ENCODE peak calls at places on chromosome 1, in seven cellular contexts. J is neuronal stem cell, O is lower leg skin, T is IMR-90, B is cardiac fibroblast, Y is cardiac muscle cell, L is HCT116. H is an unnamed sample.

GRCh38 chr1:15249032-15249601 is 2.1 kb downstream of the FHAD1 start:
- DNase-seq in J (no peak), L (no peak), B (no peak), O (no peak), T (peak), Y (peak), H (no peak)

GRCh38 chr1:225343618-225344017 is 84.2 kb downstream of the LBR start:
- DNase-seq in T (peak), J (no peak), O (no peak), Y (peak), B (peak), L (peak), H (no peak)

GRCh38 chr1:20587639-20588017 is 1.3 kb upstream of the CDA start:
- DNase-seq in O (peak), J (no peak), Y (no peak), B (no peak), T (peak), L (no peak), H (no peak)

GRCh38 chr1:45989249-45989648 is 143.2 kb downstream of the PIK3R3 start:
- DNase-seq in O (no peak), B (no peak), Y (no peak), L (no peak), T (no peak), J (no peak), H (no peak)

GRCh38 chr1:111110197-111110899 is 29.5 kb downstream of the DRAM2 start:
- DNase-seq in T (peak), O (no peak), J (no peak), L (no peak), Y (peak), B (peak), H (no peak)

GRCh38 chr1:56524263-56524662 is 55.1 kb downstream of the PLPP3 start:
- DNase-seq in B (no peak), J (no peak), Y (no peak), L (no peak), O (no peak), T (no peak), H (no peak)

GRCh38 chr1:241229216-241229615 is 127.8 kb downstream of the RGS7 start:
- DNase-seq in T (no peak), O (no peak), J (no peak), B (no peak), L (no peak), Y (no peak), H (no peak)

GRCh38 chr1:223299553-223299952 is 64.4 kb downstream of the SUSD4 start:
- DNase-seq in B (no peak), T (no peak), L (no peak), Y (no peak), O (no peak), J (no peak), H (no peak)

GRCh38 chr1:171290611-171291010 is 23.4 kb upstream of the FMO4 start:
- DNase-seq in L (no peak), T (no peak), Y (no peak), B (no peak), O (no peak), J (no peak), H (no peak)

GRCh38 chr1:212782422-212783154 is 9.0 kb downstream of the NSL1 start:
- DNase-seq in B (peak), T (peak), J (no peak), Y (peak), O (no peak), L (no peak), H (no peak)

GRCh38 chr1:31238986-31239613 is 587 bp downstream of the NKAIN1 start:
- DNase-seq in B (no peak), T (no peak), L (no peak), O (no peak), J (peak), Y (no peak), H (no peak)

GRCh38 chr1:119626146-119626545 is 21.9 kb downstream of the ZNF697 start:
- DNase-seq in Y (no peak), J (no peak), B (no peak), T (no peak), O (no peak), L (no peak), H (no peak)

GRCh38 chr1:52140633-52141512 is 1.0 kb upstream of the ZFYVE9 start:
- DNase-seq in T (no peak), L (no peak), O (no peak), J (no peak), B (no peak), Y (peak), H (peak)
- H3K4me3 ChIP-seq in T (no peak), L (peak), O (no peak), J (no peak), B (no peak), Y (peak), H (peak)

GRCh38 chr1:107949467-107950253 is 15.3 kb downstream of the VAV3 start:
- DNase-seq in B (no peak), Y (no peak), T (no peak), O (no peak), L (no peak), J (no peak), H (no peak)
- H3K4me3 ChIP-seq in B (no peak), Y (no peak), T (no peak), O (no peak), L (no peak), J (no peak), H (no peak)

DNA sequence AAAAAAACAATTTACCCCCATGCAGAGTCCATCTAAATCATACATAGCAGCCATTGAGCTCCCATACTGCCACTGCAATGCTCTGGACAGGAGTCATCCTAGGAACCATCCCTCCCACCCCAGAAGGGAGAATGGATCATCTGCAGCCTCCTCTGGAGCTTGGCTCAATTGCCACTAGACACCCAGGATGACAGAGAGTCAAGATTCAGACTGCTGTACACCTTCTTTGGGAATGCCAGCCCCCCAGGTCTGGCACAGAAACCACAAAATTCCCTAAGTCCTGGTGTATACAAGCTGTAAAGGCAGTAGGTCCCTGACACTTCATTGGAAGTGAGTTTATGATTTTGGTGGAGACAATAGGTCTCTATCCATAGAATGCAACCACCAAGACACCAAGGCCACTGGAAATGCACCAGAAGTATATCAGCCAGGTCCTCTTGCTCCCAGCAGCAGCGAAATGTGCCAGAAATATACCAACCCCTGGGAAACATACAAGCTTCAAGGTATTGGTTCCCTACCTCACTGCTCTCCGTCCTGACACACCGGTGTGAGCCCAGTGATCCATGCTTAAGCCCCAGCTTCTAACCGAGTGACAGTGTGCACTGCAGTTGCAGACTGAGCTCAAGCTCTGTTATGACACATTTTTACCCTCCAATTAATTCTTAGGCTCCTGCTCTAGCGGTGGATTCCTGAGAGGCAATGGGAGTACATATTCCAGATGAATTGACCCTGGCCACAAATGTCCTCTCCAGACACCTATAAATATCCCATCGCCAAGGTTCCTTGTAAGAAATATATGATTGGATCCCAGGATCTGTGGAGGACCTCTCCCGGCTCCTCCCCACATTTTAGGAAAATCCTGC is 4.4 kb downstream of the TAL1 start:
- DNase-seq in J (no peak), Y (no peak), B (no peak), O (no peak), L (no peak), T (no peak), H (no peak)
- H3K4me3 ChIP-seq in J (no peak), Y (no peak), B (no peak), O (no peak), L (no peak), T (no peak), H (no peak)

DNA sequence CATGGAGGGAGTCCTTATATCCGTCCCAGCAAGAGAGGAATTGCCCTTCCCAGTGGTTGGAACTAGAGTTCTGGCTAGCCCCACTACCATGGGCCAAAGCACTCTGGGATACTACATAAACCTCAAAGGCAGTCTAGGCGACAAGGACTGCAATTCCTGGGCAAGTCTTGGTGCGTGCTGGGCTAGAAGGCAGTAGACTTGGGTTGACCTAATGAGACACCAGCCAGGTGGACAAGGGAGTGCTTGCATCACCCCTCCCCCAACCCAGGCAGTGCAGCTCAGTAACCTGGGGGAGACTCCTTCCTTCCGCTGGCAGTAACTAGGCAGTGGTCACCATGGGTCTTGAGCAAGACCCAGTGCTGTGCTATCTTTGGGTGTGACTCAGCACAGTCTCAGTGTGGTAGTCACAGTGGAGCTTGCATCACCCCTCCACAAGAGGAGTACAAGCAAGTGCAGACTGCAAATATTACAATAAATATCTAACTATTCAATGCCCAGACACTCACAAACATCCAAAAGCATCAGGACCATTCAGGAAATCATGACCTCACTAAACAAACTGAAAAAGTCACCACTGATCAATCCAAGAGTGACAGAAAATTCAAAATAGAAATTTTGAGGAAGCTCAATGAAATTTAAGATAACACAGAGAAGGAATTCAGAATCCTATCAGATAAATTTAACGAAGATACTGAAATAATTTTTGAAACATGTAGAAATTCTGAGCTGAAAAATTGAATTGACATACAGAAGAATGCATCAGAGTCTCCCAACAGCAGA is 84.7 kb upstream of the LYPLAL1 start:
- DNase-seq in B (peak), L (peak), T (peak), J (no peak), O (peak), Y (peak), H (no peak)
- H3K4me3 ChIP-seq in B (no peak), L (no peak), T (no peak), J (no peak), O (no peak), Y (no peak), H (no peak)

DNA sequence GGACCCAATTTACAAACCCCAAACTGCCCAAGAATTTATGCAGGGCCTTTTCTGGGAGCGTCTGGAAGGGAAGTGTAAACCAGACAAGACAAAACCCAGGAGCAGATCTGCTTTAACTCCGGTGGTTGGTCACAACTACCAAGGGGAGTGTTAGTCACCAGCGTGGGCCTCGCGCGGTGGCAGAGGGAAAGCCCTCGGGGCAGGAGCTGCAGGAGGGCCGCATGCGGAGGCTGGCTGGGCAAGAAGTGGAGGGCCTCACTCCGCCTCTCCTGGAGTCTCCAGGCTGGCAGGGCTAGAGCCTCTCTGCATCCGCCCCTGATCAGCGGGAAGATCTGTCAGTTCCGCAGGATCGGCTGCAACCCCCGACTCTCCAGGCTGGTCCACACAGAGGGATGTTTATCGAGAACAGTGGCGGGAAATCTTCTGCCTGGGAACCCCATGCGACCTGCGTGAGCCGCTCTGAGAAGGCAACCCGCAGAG is 2.0 kb downstream of the COL24A1 start:
- DNase-seq in T (peak), L (no peak), B (no peak), Y (peak), O (no peak), J (peak), H (no peak)
- H3K4me3 ChIP-seq in T (no peak), L (no peak), B (no peak), Y (no peak), O (no peak), J (no peak), H (no peak)

H was measured in naive thymus-derived CD4-positive, alpha-beta T cell.